ENCODE peak calls at places on chromosomes 6 and 20, in six cellular contexts. R is GM12892, T is SW 1271, X is NCI-H187, P is HTR-8/SVneo, B is neural progenitor cell. M is an unnamed sample.

GRCh38 chr6:85089255-85089654 is 324.9 kb upstream of the TBX18 start:
- DNase-seq in R (no peak), T (no peak), X (no peak), P (no peak), B (no peak), M (no peak)

GRCh38 chr6:142035890-142036289 is 96.8 kb upstream of the GJE1 start:
- DNase-seq in R (no peak), T (no peak), X (no peak), P (no peak), B (no peak), M (no peak)

GRCh38 chr20:1567392-1568165 is 10.1 kb upstream of the SIRPD start:
- DNase-seq in R (no peak), T (peak; percentile 67), X (no peak), P (peak; percentile 81), B (no peak), M (no peak)

GRCh38 chr6:1208876-1209275 is 103.0 kb upstream of the FOXQ1 start:
- DNase-seq in R (no peak), T (no peak), X (no peak), P (no peak), B (no peak), M (no peak)

GRCh38 chr6:7445076-7445475 is 55.5 kb downstream of the RIOK1 start:
- DNase-seq in R (no peak), T (no peak), X (no peak), P (no peak), B (no peak), M (no peak)

GRCh38 chr6:36073587-36073986 is 46.0 kb downstream of the MAPK14 start:
- DNase-seq in R (no peak), T (no peak), X (no peak), P (no peak), B (no peak), M (no peak)

GRCh38 chr6:7998103-7998725 is 66.0 kb downstream of the BLOC1S5 start:
- DNase-seq in R (no peak), T (no peak), X (no peak), P (no peak), B (no peak), M (no peak)

GRCh38 chr6:134420638-134421181 is 102.8 kb upstream of the SGK1 start:
- DNase-seq in R (no peak), T (peak; percentile 91), X (no peak), P (no peak), B (no peak), M (no peak)

GRCh38 chr6:73580247-73581149 is 59.7 kb upstream of the EEF1A1 start:
- DNase-seq in R (no peak), T (peak; percentile 98), X (no peak), P (peak; percentile 87), B (peak; percentile 94), M (peak; percentile 91)

GRCh38 chr20:44126445-44126844 is 60.5 kb downstream of the JPH2 start:
- DNase-seq in R (no peak), T (no peak), X (no peak), P (no peak), B (no peak), M (no peak)